ENCODE peak calls at places on chromosomes 1 and 21, in seven cellular contexts. A is brain microvascular endothelial cell, C is A549, Y is astrocyte of the cerebellum, D is bronchial epithelial cell, O is heart left ventricle, E is body of pancreas. S is an unnamed sample.

GRCh38 chr21:42423197-42423675 is 19.5 kb downstream of the UBASH3A start:
- DNase-seq in A (no peak), C (no peak), Y (no peak), D (no peak), O (no peak), E (no peak), S (no peak)

GRCh38 chr1:55071477-55071876 is 32.1 kb downstream of the PCSK9 start:
- DNase-seq in A (peak), C (peak), Y (peak), D (peak), O (no peak), E (no peak), S (no peak)

GRCh38 chr1:151892190-151892589 is 17.1 kb downstream of the THEM4 start:
- DNase-seq in A (peak), C (no peak), Y (no peak), D (no peak), O (no peak), E (no peak), S (no peak)

GRCh38 chr1:178945763-178946266 is 74.9 kb upstream of the ANGPTL1 start:
- DNase-seq in A (peak), C (no peak), Y (no peak), D (no peak), O (no peak), E (no peak), S (no peak)

GRCh38 chr1:84152649-84153056 is 8.6 kb downstream of the PRKACB start:
- DNase-seq in A (no peak), C (no peak), Y (no peak), D (no peak), O (no peak), E (no peak), S (no peak)

GRCh38 chr1:51843948-51844347 is 34.6 kb downstream of the NRDC start:
- DNase-seq in A (no peak), C (no peak), Y (no peak), D (no peak), O (no peak), E (no peak), S (no peak)

GRCh38 chr1:169086603-169087455 is 19.7 kb upstream of the ATP1B1 start:
- DNase-seq in A (peak), C (peak), Y (no peak), D (no peak), O (no peak), E (peak), S (no peak)

GRCh38 chr21:37071561-37072238 is 1.2 kb downstream of the PIGP start:
- DNase-seq in A (peak), C (peak), Y (no peak), D (peak), O (peak), E (peak), S (peak)

GRCh38 chr1:1939296-1940122 is 20.4 kb upstream of the TMEM52 start:
- DNase-seq in A (no peak), C (no peak), Y (no peak), D (no peak), O (no peak), E (no peak), S (no peak)

GRCh38 chr1:42970143-42970542 is 11.5 kb upstream of the SLC2A1 start:
- DNase-seq in A (no peak), C (no peak), Y (no peak), D (no peak), O (no peak), E (no peak), S (no peak)

GRCh38 chr1:13702425-13703127 is 2.6 kb downstream of the PRDM2 start:
- DNase-seq in A (no peak), C (no peak), Y (no peak), D (no peak), O (no peak), E (no peak), S (no peak)

GRCh38 chr1:19209990-19210771 is at the start of gene UBR4:
- DNase-seq in A (peak), C (peak), Y (peak), D (peak), O (peak), E (peak), S (peak)

GRCh38 chr1:6185635-6186382 is 5.7 kb upstream of the CHD5 start:
- DNase-seq in A (peak), C (no peak), Y (no peak), D (peak), O (no peak), E (no peak), S (no peak)

GRCh38 chr1:228691926-228692325 is 43.4 kb upstream of the RHOU start:
- DNase-seq in A (peak), C (peak), Y (peak), D (peak), O (no peak), E (peak), S (no peak)

GRCh38 chr1:221887758-221888157 is 145.9 kb upstream of the DUSP10 start:
- DNase-seq in A (no peak), C (no peak), Y (no peak), D (no peak), O (no peak), E (no peak), S (no peak)

GRCh38 chr1:212990276-212990675 is 25.4 kb downstream of the ANGEL2 start:
- DNase-seq in A (no peak), C (no peak), Y (no peak), D (no peak), O (no peak), E (no peak), S (no peak)

GRCh38 chr1:93608188-93609109 is 73.2 kb downstream of the BCAR3 start:
- DNase-seq in A (no peak), C (no peak), Y (no peak), D (no peak), O (peak), E (no peak), S (peak)

GRCh38 chr21:45132841-45133573 is 58.6 kb downstream of the ADARB1 start:
- DNase-seq in A (no peak), C (no peak), Y (no peak), D (no peak), O (no peak), E (no peak), S (no peak)

DNA sequence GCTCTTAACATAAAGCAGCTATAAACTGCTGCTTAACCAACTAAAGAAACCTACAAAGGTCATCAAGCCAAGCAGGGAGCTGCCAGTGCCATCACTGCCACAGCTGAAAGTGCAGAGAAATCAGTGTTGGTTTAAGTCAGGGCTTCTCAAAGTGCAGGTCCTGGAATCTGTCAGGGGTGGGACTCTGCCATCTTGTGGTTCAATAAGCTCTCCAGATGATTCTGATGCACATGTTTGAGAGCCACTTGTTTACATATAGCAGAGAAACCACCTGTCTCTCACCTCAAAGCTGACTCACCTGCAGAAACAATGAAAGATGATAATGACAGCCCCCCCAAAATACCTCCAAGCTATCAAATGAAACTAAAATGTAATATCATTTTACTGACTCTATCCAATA is 49.3 kb downstream of the SH3GLB1 start:
- DNase-seq in A (no peak), C (peak), Y (no peak), D (peak), O (no peak), E (no peak), S (no peak)
- TF ChIP-seq CTCF in A (peak), C (peak), Y (no peak), D (peak), O (no peak), E (no peak), S (no peak)

GRCh38 chr1:24186031-24186710 is 918 bp downstream of the IFNLR1 start:
- DNase-seq in A (no peak), C (no peak), Y (no peak), D (no peak), O (no peak), E (no peak), S (no peak)

GRCh38 chr1:24189528-24189927 is 2.4 kb upstream of the IFNLR1 start:
- DNase-seq in A (no peak), C (no peak), Y (no peak), D (no peak), O (no peak), E (peak), S (no peak)

GRCh38 chr1:24185056-24185455 is 2.0 kb downstream of the IFNLR1 start:
- DNase-seq in A (no peak), C (no peak), Y (no peak), D (no peak), O (no peak), E (no peak), S (no peak)

GRCh38 chr1:24186993-24187790 is at the start of gene IFNLR1:
- DNase-seq in A (no peak), C (peak), Y (no peak), D (peak), O (peak), E (peak), S (peak)

GRCh38 chr1:24186711-24186992 is 437 bp downstream of the IFNLR1 start:
- DNase-seq in A (no peak), C (no peak), Y (no peak), D (no peak), O (no peak), E (no peak), S (no peak)
- H3K4me3 ChIP-seq in A (peak), C (peak), Y (peak), D (peak), O (peak), E (no peak), S (peak)

GRCh38 chr1:20233394-20233793 is 47.1 kb upstream of the PLA2G2C start:
- DNase-seq in A (peak), C (peak), Y (no peak), D (peak), O (no peak), E (no peak), S (no peak)
- TF ChIP-seq CTCF in A (peak), C (peak), Y (peak), D (peak), O (peak), E (peak), S (peak)

GRCh38 chr1:61254629-61255323 is 172.4 kb downstream of the NFIA start:
- DNase-seq in A (peak), C (no peak), Y (peak), D (peak), O (peak), E (peak), S (no peak)
- H3K4me3 ChIP-seq in A (peak), C (no peak), Y (peak), D (no peak), O (peak), E (no peak), S (peak)

GRCh38 chr1:46447499-46448108 is 42.0 kb upstream of the DMBX1 start:
- DNase-seq in A (no peak), C (no peak), Y (no peak), D (no peak), O (no peak), E (no peak), S (no peak)

GRCh38 chr1:46446646-46447498 is 42.8 kb upstream of the DMBX1 start:
- DNase-seq in A (peak), C (peak), Y (peak), D (peak), O (peak), E (peak), S (peak)

GRCh38 chr1:46448109-46448911 is 41.3 kb upstream of the DMBX1 start:
- DNase-seq in A (no peak), C (no peak), Y (no peak), D (no peak), O (no peak), E (no peak), S (no peak)

GRCh38 chr1:46444466-46444865 is 45.2 kb upstream of the DMBX1 start:
- DNase-seq in A (no peak), C (no peak), Y (no peak), D (no peak), O (no peak), E (no peak), S (no peak)

GRCh38 chr1:46445773-46446256 is 43.8 kb upstream of the DMBX1 start:
- DNase-seq in A (no peak), C (no peak), Y (no peak), D (no peak), O (no peak), E (no peak), S (no peak)
- TF ChIP-seq CTCF in A (peak), C (no peak), Y (peak), D (no peak), O (no peak), E (no peak), S (no peak)

S was measured in heart right ventricle.